ENCODE peak calls at places on chromosomes 11 and 22, in five cellular contexts. D, V, P, B and W are unnamed samples.

GRCh38 chr11:63918576-63919171 is 1.7 kb upstream of the RCOR2 start:
- DNase-seq in D (peak), V (no peak), P (peak), B (no peak), W (no peak)

GRCh38 chr22:19064354-19065054 is 57.7 kb downstream of the DGCR2 start:
- DNase-seq in D (no peak), V (no peak), P (no peak), B (no peak), W (no peak)

GRCh38 chr11:126175261-126175885 is 36.1 kb downstream of the RPUSD4 start:
- DNase-seq in D (peak), V (no peak), P (peak), B (no peak), W (no peak)

GRCh38 chr11:68843703-68844312 is 2.1 kb upstream of the CPT1A start:
- DNase-seq in D (peak), V (peak), P (no peak), B (peak), W (peak)

GRCh38 chr11:1855886-1856265 is 3.0 kb downstream of the LSP1 start:
- DNase-seq in D (no peak), V (no peak), P (no peak), B (no peak), W (no peak)

GRCh38 chr11:29300441-29300840 is 716.4 kb downstream of the KCNA4 start:
- DNase-seq in D (peak), V (no peak), P (peak), B (no peak), W (no peak)

GRCh38 chr11:134630896-134631295 is 218.9 kb upstream of the B3GAT1 start:
- DNase-seq in D (no peak), V (no peak), P (no peak), B (no peak), W (no peak)

GRCh38 chr22:43172191-43172590 is 14.7 kb downstream of the TTLL12 start:
- DNase-seq in D (no peak), V (no peak), P (no peak), B (no peak), W (no peak)

GRCh38 chr11:115464269-115464668 is 39.9 kb downstream of the CADM1 start:
- DNase-seq in D (no peak), V (no peak), P (no peak), B (no peak), W (no peak)

GRCh38 chr11:100328626-100329340 is 358.3 kb upstream of the ARHGAP42 start:
- DNase-seq in D (no peak), V (peak), P (peak), B (peak), W (peak)

GRCh38 chr11:121152764-121153163 is 51.7 kb downstream of the TECTA start:
- DNase-seq in D (no peak), V (no peak), P (no peak), B (no peak), W (no peak)

GRCh38 chr11:105647780-105648179 is 37.9 kb downstream of the GRIA4 start:
- DNase-seq in D (no peak), V (no peak), P (no peak), B (no peak), W (no peak)

GRCh38 chr11:2182692-2183474 is 11.3 kb upstream of the TH start:
- DNase-seq in D (no peak), V (no peak), P (no peak), B (no peak), W (no peak)

GRCh38 chr22:21698430-21699329 is 32.9 kb downstream of the PPIL2 start:
- DNase-seq in D (peak), V (no peak), P (peak), B (no peak), W (no peak)

GRCh38 chr22:44486538-44486937 is 11.5 kb downstream of the RTL6 start:
- DNase-seq in D (peak), V (no peak), P (no peak), B (peak), W (no peak)

GRCh38 chr11:121754603-121755002 is 301.8 kb upstream of the SORL1-AS1 start:
- DNase-seq in D (peak), V (no peak), P (peak), B (no peak), W (no peak)

GRCh38 chr11:3613998-3614741 is 27.6 kb downstream of the ART5 start:
- DNase-seq in D (no peak), V (no peak), P (no peak), B (no peak), W (no peak)

GRCh38 chr11:69150175-69150574 is 5.6 kb upstream of the SMIM38 start:
- DNase-seq in D (no peak), V (no peak), P (no peak), B (no peak), W (no peak)

GRCh38 chr11:114290503-114291239 is 5.5 kb upstream of the NNMT start:
- DNase-seq in D (no peak), V (no peak), P (peak), B (no peak), W (no peak)

GRCh38 chr11:37952035-37952434 is 1354.0 kb upstream of the RAG2 start:
- DNase-seq in D (peak), V (no peak), P (peak), B (no peak), W (no peak)

GRCh38 chr22:40036591-40037225 is 42.0 kb downstream of the FAM83F start:
- DNase-seq in D (peak), V (peak), P (peak), B (peak), W (peak)

GRCh38 chr22:49999063-49999900 is 13.3 kb downstream of the IL17REL start:
- DNase-seq in D (no peak), V (no peak), P (no peak), B (no peak), W (no peak)

GRCh38 chr22:28710112-28710888 is 30.7 kb upstream of the TTC28 start:
- DNase-seq in D (peak), V (no peak), P (peak), B (peak), W (peak)

GRCh38 chr11:113994077-113994954 is 19.4 kb downstream of the HTR3A start:
- DNase-seq in D (peak), V (peak), P (peak), B (no peak), W (peak)

GRCh38 chr11:12777208-12777874 is 103.1 kb downstream of the TEAD1 start:
- DNase-seq in D (peak), V (no peak), P (peak), B (no peak), W (peak)

GRCh38 chr11:116109228-116109627 is 605.0 kb upstream of the CADM1 start:
- DNase-seq in D (peak), V (no peak), P (peak), B (peak), W (peak)

GRCh38 chr11:57116654-57117053 is 65.1 kb upstream of the LRRC55 start:
- DNase-seq in D (peak), V (peak), P (peak), B (peak), W (peak)

GRCh38 chr11:72586591-72587090 is 87.6 kb downstream of the PDE2A start:
- DNase-seq in D (no peak), V (no peak), P (no peak), B (no peak), W (no peak)

GRCh38 chr11:60987577-60988277 is 16.2 kb downstream of the CD6 start:
- DNase-seq in D (no peak), V (no peak), P (no peak), B (no peak), W (no peak)

GRCh38 chr11:94674005-94674491 is 94.1 kb upstream of the AMOTL1 start:
- DNase-seq in D (no peak), V (no peak), P (no peak), B (no peak), W (peak)

GRCh38 chr11:120549346-120549745 is 37.8 kb downstream of the GRIK4 start:
- DNase-seq in D (no peak), V (no peak), P (no peak), B (no peak), W (no peak)

DNA sequence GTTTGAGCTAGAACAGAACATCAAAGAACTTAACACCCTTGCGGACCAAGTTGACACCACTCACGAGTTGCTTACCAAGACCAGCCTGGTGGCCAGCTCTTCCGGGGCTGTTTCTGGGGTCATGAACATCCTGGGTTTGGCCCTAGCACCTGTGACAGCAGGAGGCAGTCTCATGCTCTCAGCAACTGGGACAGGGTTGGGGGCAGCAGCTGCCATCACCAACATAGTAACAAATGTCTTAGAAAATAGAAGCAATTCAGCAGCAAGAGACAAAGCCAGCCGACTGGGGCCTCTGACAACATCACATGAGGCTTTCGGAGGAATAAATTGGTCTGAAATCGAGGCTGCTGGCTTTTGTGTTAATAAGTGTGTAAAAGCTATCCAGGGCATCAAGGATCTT is 8.7 kb downstream of the APOL5 start:
- DNase-seq in D (no peak), V (no peak), P (no peak), B (no peak), W (no peak)
- TF ChIP-seq CTCF in D (no peak), V (no peak), P (no peak), B (no peak), W (no peak)

GRCh38 chr11:66068154-66068821 is 1.8 kb upstream of the PACS1 start:
- DNase-seq in D (peak), V (peak), P (peak), B (peak), W (peak)
- TF ChIP-seq CTCF in D (peak), V (peak), P (peak), B (peak), W (peak)

DNA sequence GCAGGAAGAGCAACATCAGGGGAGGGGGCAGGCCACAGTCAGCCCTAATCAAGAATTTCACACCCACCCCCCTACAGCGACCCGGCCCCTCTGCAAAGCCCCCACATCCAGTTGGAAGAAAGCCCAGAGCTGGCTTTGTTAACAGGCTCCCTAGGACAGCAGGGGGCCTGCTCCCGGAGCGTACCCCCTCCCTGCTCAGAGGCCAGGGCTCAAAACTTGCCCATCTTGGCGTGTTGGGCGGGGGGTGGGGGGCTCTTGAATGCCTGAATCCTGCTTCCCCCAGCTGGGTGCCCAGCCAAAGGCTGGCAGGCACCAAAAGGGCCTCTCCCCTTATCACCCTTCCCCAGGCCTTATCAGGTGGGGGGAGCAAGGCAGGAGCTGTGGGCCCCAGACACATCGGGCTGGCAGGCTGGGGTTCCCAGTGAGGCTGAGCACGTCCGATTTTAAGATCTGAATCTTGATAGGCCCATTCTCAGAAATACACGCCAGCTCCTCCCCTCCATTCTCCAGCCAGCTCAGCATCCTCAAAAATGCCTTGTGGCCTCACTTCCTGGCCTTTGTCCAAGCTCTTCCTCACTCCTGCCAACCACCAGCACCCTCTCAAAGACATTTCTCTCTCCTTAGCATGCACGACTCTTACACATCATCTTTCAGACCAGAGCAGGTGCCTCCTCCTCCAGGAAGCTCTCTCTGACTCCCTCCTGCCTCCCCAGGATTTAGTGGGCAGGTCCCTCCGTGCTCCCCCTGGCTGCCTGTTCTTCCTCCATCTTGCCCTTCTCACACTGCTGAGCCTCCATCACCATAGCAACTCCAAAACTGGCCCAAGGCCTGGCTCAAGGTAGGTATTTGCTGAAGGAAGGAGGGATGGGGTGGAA is 384.8 kb downstream of the MN1 start:
- DNase-seq in D (peak), V (no peak), P (peak), B (peak), W (peak)
- TF ChIP-seq CTCF in D (peak), V (no peak), P (peak), B (no peak), W (no peak)

GRCh38 chr11:17012712-17013547 is 1.3 kb downstream of the PLEKHA7 start:
- DNase-seq in D (peak), V (peak), P (peak), B (peak), W (peak)

GRCh38 chr11:17013548-17014320 is 480 bp downstream of the PLEKHA7 start:
- DNase-seq in D (no peak), V (peak), P (no peak), B (no peak), W (peak)

GRCh38 chr11:17014321-17014773 is at the start of gene PLEKHA7:
- DNase-seq in D (no peak), V (peak), P (no peak), B (peak), W (no peak)

GRCh38 chr11:17015639-17016125 is 1.5 kb upstream of the PLEKHA7 start:
- DNase-seq in D (peak), V (no peak), P (peak), B (peak), W (no peak)

GRCh38 chr11:17014774-17015638 is 792 bp upstream of the PLEKHA7 start:
- DNase-seq in D (peak), V (peak), P (peak), B (peak), W (peak)
- TF ChIP-seq CTCF in D (peak), V (peak), P (peak), B (peak), W (peak)

GRCh38 chr22:20588092-20588842 is 80.9 kb downstream of the MED15 start:
- DNase-seq in D (no peak), V (no peak), P (no peak), B (no peak), W (no peak)
- TF ChIP-seq CTCF in D (no peak), V (no peak), P (no peak), B (no peak), W (no peak)

GRCh38 chr11:76658651-76659650 is 11.6 kb downstream of the LRRC32 start:
- DNase-seq in D (no peak), V (no peak), P (no peak), B (no peak), W (no peak)

GRCh38 chr11:76658231-76658630 is 12.3 kb downstream of the LRRC32 start:
- DNase-seq in D (no peak), V (no peak), P (no peak), B (no peak), W (no peak)

GRCh38 chr11:76661306-76661751 is 9.2 kb downstream of the LRRC32 start:
- DNase-seq in D (no peak), V (no peak), P (no peak), B (no peak), W (no peak)

GRCh38 chr11:76660533-76661305 is 9.8 kb downstream of the LRRC32 start:
- DNase-seq in D (no peak), V (no peak), P (no peak), B (no peak), W (no peak)

DNA sequence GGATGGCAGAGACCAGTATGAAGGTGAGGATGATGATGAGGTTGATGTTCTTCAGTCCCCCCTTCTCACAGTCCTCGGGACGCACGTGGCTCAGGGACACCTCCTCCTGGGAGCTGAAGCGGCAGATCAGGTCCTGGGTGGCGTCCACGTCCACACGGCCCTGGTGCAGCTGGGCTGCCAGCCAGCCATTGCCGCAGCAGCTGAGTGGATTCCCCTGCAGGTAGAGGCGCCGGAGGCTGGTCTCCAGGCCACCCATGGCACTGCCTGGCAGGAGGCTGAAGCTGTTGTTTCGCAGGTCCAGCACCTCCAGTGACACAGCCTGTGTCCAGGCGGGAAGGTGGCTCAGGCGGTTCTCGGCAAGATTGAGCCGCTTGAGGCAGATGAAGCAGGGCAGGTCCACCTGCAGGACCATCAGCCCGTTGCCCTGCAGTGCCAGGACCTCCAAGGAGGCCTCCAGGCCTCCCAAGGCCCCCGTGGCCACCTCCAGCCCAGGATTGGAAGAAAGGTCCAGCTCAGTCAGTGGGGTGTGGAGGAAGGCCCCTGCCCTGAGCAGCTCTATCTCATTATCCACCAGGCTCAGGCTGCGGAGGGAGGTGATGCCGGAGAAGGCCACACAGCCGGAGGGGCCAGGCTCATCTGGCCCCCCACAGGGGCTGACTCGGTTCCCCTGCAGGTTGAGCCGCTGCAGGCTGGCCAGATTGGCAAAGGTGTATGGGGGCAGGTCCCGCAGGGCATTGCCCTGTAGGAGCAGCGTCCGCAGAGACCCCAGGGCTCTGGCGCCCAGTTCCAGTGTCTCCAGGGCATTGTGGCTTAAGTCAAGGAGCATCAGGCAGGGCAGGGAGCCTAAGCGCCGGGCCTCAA is 10.6 kb downstream of the LRRC32 start:
- DNase-seq in D (no peak), V (no peak), P (no peak), B (no peak), W (no peak)
- TF ChIP-seq CTCF in D (no peak), V (no peak), P (no peak), B (no peak), W (no peak)